ENCODE peak calls at places on chromosomes 13 and 19, in five cellular contexts. Y is astrocyte, T is left ventricle myocardium inferior, U is cardiac muscle cell, Q is fibroblast of lung. L is an unnamed sample.

GRCh38 chr13:40190656-40191100 is 475.8 kb downstream of the FOXO1 start:
- DNase-seq in Y (peak), T (no peak), U (peak), Q (peak), L (peak)

GRCh38 chr19:16382775-16383543 is 58.3 kb downstream of the KLF2 start:
- DNase-seq in Y (peak), T (peak), U (peak), Q (peak), L (peak)

GRCh38 chr19:3773814-3774515 is 1.9 kb upstream of the RAX2 start:
- DNase-seq in Y (no peak), T (no peak), U (no peak), Q (no peak), L (no peak)

GRCh38 chr13:114118086-114118762 is 14.2 kb downstream of the RASA3 start:
- DNase-seq in Y (peak), T (no peak), U (no peak), Q (no peak), L (no peak)

GRCh38 chr13:32901994-32902780 is 114.0 kb upstream of the KL start:
- DNase-seq in Y (no peak), T (no peak), U (no peak), Q (peak), L (peak)

GRCh38 chr19:30085394-30085793 is 143.4 kb downstream of the URI1 start:
- DNase-seq in Y (no peak), T (no peak), U (peak), Q (peak), L (no peak)

GRCh38 chr13:54614729-54615128 is 1586.1 kb downstream of the OLFM4 start:
- DNase-seq in Y (no peak), T (no peak), U (no peak), Q (no peak), L (no peak)

GRCh38 chr19:1668339-1669123 is 16.1 kb upstream of the TCF3 start:
- DNase-seq in Y (no peak), T (no peak), U (peak), Q (no peak), L (no peak)

GRCh38 chr13:26498524-26499208 is 58.8 kb upstream of the WASF3 start:
- DNase-seq in Y (peak), T (no peak), U (peak), Q (peak), L (no peak)

GRCh38 chr19:51020988-51021651 is 1.6 kb upstream of the KLK10 start:
- DNase-seq in Y (peak), T (no peak), U (peak), Q (peak), L (peak)

GRCh38 chr19:39428309-39429112 is 7.2 kb downstream of the RPS16 start:
- DNase-seq in Y (peak), T (peak), U (peak), Q (peak), L (peak)

GRCh38 chr19:18278521-18279265 is 2.7 kb downstream of the JUND start:
- DNase-seq in Y (no peak), T (no peak), U (peak), Q (peak), L (peak)

GRCh38 chr13:26743971-26744370 is 16.6 kb downstream of the GPR12 start:
- DNase-seq in Y (no peak), T (no peak), U (no peak), Q (no peak), L (no peak)

GRCh38 chr13:23828866-23829265 is 60.3 kb downstream of the MIPEP start:
- DNase-seq in Y (peak), T (no peak), U (peak), Q (peak), L (peak)

GRCh38 chr19:7535035-7535992 is at the start of gene PNPLA6:
- DNase-seq in Y (peak), T (peak), U (peak), Q (peak), L (peak)

GRCh38 chr19:11140896-11141295 is 14.7 kb downstream of the SPC24 start:
- DNase-seq in Y (no peak), T (no peak), U (no peak), Q (no peak), L (no peak)

GRCh38 chr19:51185868-51186215 is 39.0 kb upstream of the CD33 start:
- DNase-seq in Y (no peak), T (no peak), U (no peak), Q (no peak), L (no peak)

GRCh38 chr13:51844862-51845573 is at the start of gene TMEM272:
- DNase-seq in Y (no peak), T (peak), U (peak), Q (peak), L (peak)

GRCh38 chr13:24176351-24177101 is 16.0 kb downstream of the SPATA13 start:
- DNase-seq in Y (peak), T (no peak), U (no peak), Q (peak), L (no peak)

GRCh38 chr19:48556163-48556562 is 4.2 kb downstream of the SULT2B1 start:
- DNase-seq in Y (peak), T (no peak), U (peak), Q (peak), L (peak)

GRCh38 chr19:37007587-37008220 is 70.5 kb upstream of the ZNF420 start:
- DNase-seq in Y (peak), T (peak), U (peak), Q (peak), L (peak)

GRCh38 chr19:42024622-42025111 is 30.6 kb upstream of the ATP1A3 start:
- DNase-seq in Y (peak), T (peak), U (peak), Q (peak), L (peak)

GRCh38 chr13:109274188-109274821 is 512.1 kb downstream of the IRS2 start:
- DNase-seq in Y (peak), T (no peak), U (peak), Q (peak), L (peak)

GRCh38 chr13:52599037-52599852 is 43.0 kb upstream of the HNRNPA1L2 start:
- DNase-seq in Y (peak), T (no peak), U (peak), Q (peak), L (peak)

GRCh38 chr13:50384724-50385123 is 369.5 kb downstream of the KCNRG start:
- DNase-seq in Y (no peak), T (no peak), U (no peak), Q (no peak), L (no peak)

GRCh38 chr13:95209109-95209508 is 92.1 kb downstream of the ABCC4 start:
- DNase-seq in Y (no peak), T (no peak), U (no peak), Q (no peak), L (no peak)

GRCh38 chr13:44165895-44166496 is 207.6 kb upstream of the SERP2 start:
- DNase-seq in Y (no peak), T (no peak), U (no peak), Q (no peak), L (no peak)

GRCh38 chr19:57317503-57317902 is 2.8 kb upstream of the ZNF543 start:
- DNase-seq in Y (no peak), T (no peak), U (peak), Q (no peak), L (no peak)

GRCh38 chr13:29496241-29496712 is 99.2 kb downstream of the SLC7A1 start:
- DNase-seq in Y (no peak), T (peak), U (peak), Q (no peak), L (no peak)

GRCh38 chr19:49428547-49429451 is 3.6 kb downstream of the GFY start:
- DNase-seq in Y (no peak), T (no peak), U (no peak), Q (no peak), L (no peak)

GRCh38 chr19:29516358-29516725 is 9.5 kb upstream of the VSTM2B start:
- DNase-seq in Y (no peak), T (peak), U (no peak), Q (no peak), L (no peak)

DNA sequence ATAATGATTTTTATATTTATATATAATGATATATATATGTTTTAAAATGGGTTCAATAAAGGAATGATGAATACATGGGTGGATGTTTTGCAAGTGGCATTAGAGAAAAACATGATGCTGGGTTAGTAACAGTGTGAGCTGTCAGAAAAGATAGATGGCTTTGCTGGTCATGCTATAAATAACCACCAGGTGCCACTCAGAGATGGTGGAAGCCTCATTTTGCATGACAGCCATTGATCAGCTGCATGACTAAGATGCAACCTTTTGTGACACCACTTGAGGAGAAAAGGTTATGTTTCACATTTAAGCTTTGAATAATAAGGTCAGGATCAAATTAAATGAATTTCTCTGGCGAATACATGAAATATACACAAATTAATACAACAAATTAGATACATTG is 737.7 kb downstream of the PCDH9 start:
- DNase-seq in Y (no peak), T (no peak), U (no peak), Q (peak), L (no peak)
- H3K4me3 ChIP-seq in Y (no peak), T (no peak), U (no peak), Q (no peak), L (no peak)

GRCh38 chr13:111893607-111894443 is 173.1 kb upstream of the SOX1 start:
- DNase-seq in Y (no peak), T (no peak), U (no peak), Q (no peak), L (no peak)
- H3K4me3 ChIP-seq in Y (peak), T (peak), U (peak), Q (no peak), L (no peak)

GRCh38 chr19:13172335-13173128 is 22.3 kb downstream of the IER2 start:
- DNase-seq in Y (peak), T (peak), U (peak), Q (peak), L (peak)

GRCh38 chr19:13176345-13176744 is 26.1 kb downstream of the IER2 start:
- DNase-seq in Y (peak), T (no peak), U (no peak), Q (peak), L (no peak)

GRCh38 chr19:13169769-13170168 is 19.6 kb downstream of the IER2 start:
- DNase-seq in Y (peak), T (no peak), U (peak), Q (peak), L (peak)

GRCh38 chr19:13173129-13173737 is 23.0 kb downstream of the IER2 start:
- DNase-seq in Y (no peak), T (no peak), U (no peak), Q (no peak), L (no peak)

DNA sequence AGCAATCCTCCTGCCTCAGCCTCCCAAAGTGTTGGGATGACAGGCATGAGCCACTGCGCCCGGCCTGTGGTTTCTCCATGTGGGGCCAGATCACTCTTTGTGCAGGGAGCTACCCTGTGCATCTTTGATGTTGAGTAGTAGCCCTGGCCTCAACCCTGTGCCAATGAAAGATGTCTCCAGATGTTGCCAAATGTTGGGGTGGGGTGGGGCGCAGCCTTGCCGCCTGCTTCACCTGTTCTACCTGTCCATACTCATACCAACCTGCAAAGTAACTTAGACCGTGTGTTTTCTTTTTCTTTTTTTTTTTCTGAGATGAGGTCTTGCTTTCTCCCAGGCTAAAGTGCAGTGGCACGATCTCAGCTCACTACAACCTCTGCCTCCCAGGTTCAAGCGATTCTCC is 20.9 kb downstream of the IER2 start:
- DNase-seq in Y (no peak), T (no peak), U (no peak), Q (no peak), L (no peak)
- H3K4me3 ChIP-seq in Y (no peak), T (no peak), U (no peak), Q (no peak), L (no peak)

GRCh38 chr19:32902448-32902847 is 32.9 kb upstream of the SLC7A9 start:
- DNase-seq in Y (no peak), T (no peak), U (no peak), Q (no peak), L (no peak)
- H3K4me3 ChIP-seq in Y (no peak), T (no peak), U (no peak), Q (no peak), L (no peak)

DNA sequence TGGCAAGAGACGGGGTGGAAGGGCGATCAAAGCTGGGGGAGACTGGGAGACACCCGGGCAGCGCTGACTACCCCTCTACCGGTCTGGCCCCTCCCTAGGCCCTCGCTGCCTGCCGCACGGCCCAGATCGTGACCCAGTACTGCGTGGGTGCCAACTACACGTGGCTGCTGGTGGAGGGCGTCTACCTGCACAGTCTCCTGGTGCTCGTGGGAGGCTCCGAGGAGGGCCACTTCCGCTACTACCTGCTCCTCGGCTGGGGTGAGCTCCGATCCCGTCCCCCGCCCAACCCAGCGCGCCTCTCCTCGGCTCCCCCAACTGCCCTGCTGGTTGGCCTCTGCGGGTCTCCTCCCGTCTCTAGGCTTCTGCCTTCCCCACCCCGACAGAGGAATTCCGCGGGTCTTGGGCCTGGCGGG is 8.8 kb downstream of the GIPR start:
- DNase-seq in Y (no peak), T (no peak), U (no peak), Q (no peak), L (no peak)
- H3K4me3 ChIP-seq in Y (no peak), T (peak), U (peak), Q (no peak), L (peak)